ENCODE peak calls at places on chromosomes 13 and 19, in six cellular contexts. One of them, this sample, is unnamed.

GRCh38 chr19:42421591-42422031 is 5.6 kb downstream of the LIPE start:
- DNase-seq in kidney epithelial cell: no peak
- DNase-seq in fibroblast of pulmonary artery: no peak
- DNase-seq in body of pancreas: peak
- DNase-seq in astrocyte of the spinal cord: no peak
- DNase-seq in Caco-2: no peak
- DNase-seq in this sample: no peak

GRCh38 chr19:5964816-5965565 is 12.9 kb downstream of the RANBP3 start:
- DNase-seq in kidney epithelial cell: no peak
- DNase-seq in fibroblast of pulmonary artery: no peak
- DNase-seq in body of pancreas: no peak
- DNase-seq in astrocyte of the spinal cord: no peak
- DNase-seq in Caco-2: no peak
- DNase-seq in this sample: no peak

GRCh38 chr13:33184131-33184485 is 101.4 kb downstream of the STARD13 start:
- DNase-seq in kidney epithelial cell: no peak
- DNase-seq in fibroblast of pulmonary artery: no peak
- DNase-seq in body of pancreas: no peak
- DNase-seq in astrocyte of the spinal cord: peak
- DNase-seq in Caco-2: no peak
- DNase-seq in this sample: no peak

GRCh38 chr19:8208710-8209110 is 460 bp upstream of the CERS4 start:
- DNase-seq in kidney epithelial cell: no peak
- DNase-seq in fibroblast of pulmonary artery: no peak
- DNase-seq in body of pancreas: no peak
- DNase-seq in astrocyte of the spinal cord: no peak
- DNase-seq in Caco-2: no peak
- DNase-seq in this sample: no peak

GRCh38 chr13:103812966-103813365 is 746.7 kb upstream of the SLC10A2 start:
- DNase-seq in kidney epithelial cell: no peak
- DNase-seq in fibroblast of pulmonary artery: peak
- DNase-seq in body of pancreas: no peak
- DNase-seq in astrocyte of the spinal cord: peak
- DNase-seq in Caco-2: no peak
- DNase-seq in this sample: no peak

GRCh38 chr13:21672811-21673591 is 2.1 kb downstream of the FGF9 start:
- DNase-seq in kidney epithelial cell: no peak
- DNase-seq in fibroblast of pulmonary artery: no peak
- DNase-seq in body of pancreas: peak
- DNase-seq in astrocyte of the spinal cord: no peak
- DNase-seq in Caco-2: no peak
- DNase-seq in this sample: no peak

GRCh38 chr19:7554565-7554964 is 19.0 kb downstream of the PNPLA6 start:
- DNase-seq in kidney epithelial cell: no peak
- DNase-seq in fibroblast of pulmonary artery: no peak
- DNase-seq in body of pancreas: no peak
- DNase-seq in astrocyte of the spinal cord: no peak
- DNase-seq in Caco-2: no peak
- DNase-seq in this sample: no peak

GRCh38 chr19:7679017-7679720 is 1.5 kb upstream of the TRAPPC5 start:
- DNase-seq in kidney epithelial cell: no peak
- DNase-seq in fibroblast of pulmonary artery: no peak
- DNase-seq in body of pancreas: peak
- DNase-seq in astrocyte of the spinal cord: no peak
- DNase-seq in Caco-2: peak
- DNase-seq in this sample: no peak

GRCh38 chr13:80873589-80873988 is 532.7 kb upstream of the SPRY2 start:
- DNase-seq in kidney epithelial cell: no peak
- DNase-seq in fibroblast of pulmonary artery: no peak
- DNase-seq in body of pancreas: no peak
- DNase-seq in astrocyte of the spinal cord: no peak
- DNase-seq in Caco-2: no peak
- DNase-seq in this sample: no peak

GRCh38 chr19:45304141-45304926 is 18.3 kb downstream of the CKM start:
- DNase-seq in kidney epithelial cell: no peak
- DNase-seq in fibroblast of pulmonary artery: no peak
- DNase-seq in body of pancreas: no peak
- DNase-seq in astrocyte of the spinal cord: no peak
- DNase-seq in Caco-2: no peak
- DNase-seq in this sample: no peak

GRCh38 chr19:44019498-44019897 is 5.7 kb upstream of the ZNF222 start:
- DNase-seq in kidney epithelial cell: no peak
- DNase-seq in fibroblast of pulmonary artery: no peak
- DNase-seq in body of pancreas: no peak
- DNase-seq in astrocyte of the spinal cord: no peak
- DNase-seq in Caco-2: no peak
- DNase-seq in this sample: no peak

GRCh38 chr13:26128676-26129075 is 76.9 kb upstream of the SHISA2 start:
- DNase-seq in kidney epithelial cell: no peak
- DNase-seq in fibroblast of pulmonary artery: no peak
- DNase-seq in body of pancreas: no peak
- DNase-seq in astrocyte of the spinal cord: no peak
- DNase-seq in Caco-2: no peak
- DNase-seq in this sample: no peak

GRCh38 chr19:45901912-45902650 is at the start of gene MYPOP:
- DNase-seq in kidney epithelial cell: no peak
- DNase-seq in fibroblast of pulmonary artery: no peak
- DNase-seq in body of pancreas: no peak
- DNase-seq in astrocyte of the spinal cord: no peak
- DNase-seq in Caco-2: no peak
- DNase-seq in this sample: no peak

GRCh38 chr19:12880551-12881171 is 588 bp downstream of the DNASE2 start:
- DNase-seq in kidney epithelial cell: no peak
- DNase-seq in fibroblast of pulmonary artery: peak
- DNase-seq in body of pancreas: peak
- DNase-seq in astrocyte of the spinal cord: no peak
- DNase-seq in Caco-2: no peak
- DNase-seq in this sample: no peak

GRCh38 chr13:24511019-24511823 is 1.4 kb downstream of the PARP4 start:
- DNase-seq in kidney epithelial cell: peak
- DNase-seq in fibroblast of pulmonary artery: peak
- DNase-seq in body of pancreas: peak
- DNase-seq in astrocyte of the spinal cord: peak
- DNase-seq in Caco-2: no peak
- DNase-seq in this sample: no peak

GRCh38 chr19:32498641-32499200 is 82.3 kb upstream of the PDCD5 start:
- DNase-seq in kidney epithelial cell: no peak
- DNase-seq in fibroblast of pulmonary artery: no peak
- DNase-seq in body of pancreas: no peak
- DNase-seq in astrocyte of the spinal cord: peak
- DNase-seq in Caco-2: no peak
- DNase-seq in this sample: no peak

GRCh38 chr19:17254636-17255035 is 8.9 kb upstream of the NR2F6 start:
- DNase-seq in kidney epithelial cell: no peak
- DNase-seq in fibroblast of pulmonary artery: no peak
- DNase-seq in body of pancreas: no peak
- DNase-seq in astrocyte of the spinal cord: no peak
- DNase-seq in Caco-2: no peak
- DNase-seq in this sample: no peak

GRCh38 chr19:21210037-21210621 is 68.3 kb downstream of the ZNF431 start:
- DNase-seq in kidney epithelial cell: no peak
- DNase-seq in fibroblast of pulmonary artery: no peak
- DNase-seq in body of pancreas: no peak
- DNase-seq in astrocyte of the spinal cord: no peak
- DNase-seq in Caco-2: peak
- DNase-seq in this sample: no peak

GRCh38 chr13:60169239-60170031 is 5.7 kb upstream of the DIAPH3 start:
- DNase-seq in kidney epithelial cell: no peak
- DNase-seq in fibroblast of pulmonary artery: no peak
- DNase-seq in body of pancreas: no peak
- DNase-seq in astrocyte of the spinal cord: no peak
- DNase-seq in Caco-2: no peak
- DNase-seq in this sample: no peak

GRCh38 chr13:48640767-48641166 is 13.0 kb upstream of the CYSLTR2 start:
- DNase-seq in kidney epithelial cell: no peak
- DNase-seq in fibroblast of pulmonary artery: no peak
- DNase-seq in body of pancreas: no peak
- DNase-seq in astrocyte of the spinal cord: no peak
- DNase-seq in Caco-2: no peak
- DNase-seq in this sample: no peak

GRCh38 chr19:41324921-41325639 is 15.1 kb downstream of the CCDC97 start:
- DNase-seq in kidney epithelial cell: no peak
- DNase-seq in fibroblast of pulmonary artery: peak
- DNase-seq in body of pancreas: peak
- DNase-seq in astrocyte of the spinal cord: peak
- DNase-seq in Caco-2: no peak
- DNase-seq in this sample: no peak

GRCh38 chr13:113393572-113394503 is 29.9 kb upstream of the GRTP1 start:
- DNase-seq in kidney epithelial cell: no peak
- DNase-seq in fibroblast of pulmonary artery: peak
- DNase-seq in body of pancreas: peak
- DNase-seq in astrocyte of the spinal cord: peak
- DNase-seq in Caco-2: peak
- DNase-seq in this sample: peak

GRCh38 chr13:62919491-62919890 is 1503.8 kb upstream of the PCDH20 start:
- DNase-seq in kidney epithelial cell: no peak
- DNase-seq in fibroblast of pulmonary artery: no peak
- DNase-seq in body of pancreas: no peak
- DNase-seq in astrocyte of the spinal cord: no peak
- DNase-seq in Caco-2: no peak
- DNase-seq in this sample: no peak

GRCh38 chr19:27971071-27971470 is 1241.9 kb downstream of the UQCRFS1 start:
- DNase-seq in kidney epithelial cell: peak
- DNase-seq in fibroblast of pulmonary artery: peak
- DNase-seq in body of pancreas: no peak
- DNase-seq in astrocyte of the spinal cord: no peak
- DNase-seq in Caco-2: peak
- DNase-seq in this sample: no peak

GRCh38 chr19:51377422-51377821 is 5.0 kb upstream of the NKG7 start:
- DNase-seq in kidney epithelial cell: no peak
- DNase-seq in fibroblast of pulmonary artery: no peak
- DNase-seq in body of pancreas: no peak
- DNase-seq in astrocyte of the spinal cord: no peak
- DNase-seq in Caco-2: no peak
- DNase-seq in this sample: no peak

GRCh38 chr19:35315883-35316282 is 13.1 kb upstream of the CD22 start:
- DNase-seq in kidney epithelial cell: no peak
- DNase-seq in fibroblast of pulmonary artery: no peak
- DNase-seq in body of pancreas: no peak
- DNase-seq in astrocyte of the spinal cord: no peak
- DNase-seq in Caco-2: no peak
- DNase-seq in this sample: no peak
- TF ChIP-seq CTCF in kidney epithelial cell: no peak
- TF ChIP-seq CTCF in fibroblast of pulmonary artery: no peak
- TF ChIP-seq CTCF in body of pancreas: no peak
- TF ChIP-seq CTCF in astrocyte of the spinal cord: no peak
- TF ChIP-seq CTCF in Caco-2: no peak
- TF ChIP-seq CTCF in this sample: no peak

GRCh38 chr19:19485998-19486290 is 29.4 kb downstream of the TSSK6 start:
- DNase-seq in kidney epithelial cell: no peak
- DNase-seq in fibroblast of pulmonary artery: no peak
- DNase-seq in body of pancreas: no peak
- DNase-seq in astrocyte of the spinal cord: no peak
- DNase-seq in Caco-2: no peak
- DNase-seq in this sample: no peak

GRCh38 chr19:19486343-19487076 is 28.8 kb downstream of the TSSK6 start:
- DNase-seq in kidney epithelial cell: no peak
- DNase-seq in fibroblast of pulmonary artery: no peak
- DNase-seq in body of pancreas: no peak
- DNase-seq in astrocyte of the spinal cord: no peak
- DNase-seq in Caco-2: no peak
- DNase-seq in this sample: no peak

GRCh38 chr19:19485161-19485997 is 30.0 kb downstream of the TSSK6 start:
- DNase-seq in kidney epithelial cell: no peak
- DNase-seq in fibroblast of pulmonary artery: peak
- DNase-seq in body of pancreas: no peak
- DNase-seq in astrocyte of the spinal cord: peak
- DNase-seq in Caco-2: no peak
- DNase-seq in this sample: no peak

GRCh38 chr19:19480688-19481087 is 34.7 kb downstream of the TSSK6 start:
- DNase-seq in kidney epithelial cell: no peak
- DNase-seq in fibroblast of pulmonary artery: no peak
- DNase-seq in body of pancreas: no peak
- DNase-seq in astrocyte of the spinal cord: peak
- DNase-seq in Caco-2: no peak
- DNase-seq in this sample: no peak

GRCh38 chr19:19482785-19483625 is 32.3 kb downstream of the TSSK6 start:
- DNase-seq in kidney epithelial cell: no peak
- DNase-seq in fibroblast of pulmonary artery: no peak
- DNase-seq in body of pancreas: no peak
- DNase-seq in astrocyte of the spinal cord: no peak
- DNase-seq in Caco-2: no peak
- DNase-seq in this sample: no peak
- TF ChIP-seq CTCF in kidney epithelial cell: no peak
- TF ChIP-seq CTCF in fibroblast of pulmonary artery: no peak
- TF ChIP-seq CTCF in body of pancreas: no peak
- TF ChIP-seq CTCF in astrocyte of the spinal cord: no peak
- TF ChIP-seq CTCF in Caco-2: no peak
- TF ChIP-seq CTCF in this sample: no peak

DNA sequence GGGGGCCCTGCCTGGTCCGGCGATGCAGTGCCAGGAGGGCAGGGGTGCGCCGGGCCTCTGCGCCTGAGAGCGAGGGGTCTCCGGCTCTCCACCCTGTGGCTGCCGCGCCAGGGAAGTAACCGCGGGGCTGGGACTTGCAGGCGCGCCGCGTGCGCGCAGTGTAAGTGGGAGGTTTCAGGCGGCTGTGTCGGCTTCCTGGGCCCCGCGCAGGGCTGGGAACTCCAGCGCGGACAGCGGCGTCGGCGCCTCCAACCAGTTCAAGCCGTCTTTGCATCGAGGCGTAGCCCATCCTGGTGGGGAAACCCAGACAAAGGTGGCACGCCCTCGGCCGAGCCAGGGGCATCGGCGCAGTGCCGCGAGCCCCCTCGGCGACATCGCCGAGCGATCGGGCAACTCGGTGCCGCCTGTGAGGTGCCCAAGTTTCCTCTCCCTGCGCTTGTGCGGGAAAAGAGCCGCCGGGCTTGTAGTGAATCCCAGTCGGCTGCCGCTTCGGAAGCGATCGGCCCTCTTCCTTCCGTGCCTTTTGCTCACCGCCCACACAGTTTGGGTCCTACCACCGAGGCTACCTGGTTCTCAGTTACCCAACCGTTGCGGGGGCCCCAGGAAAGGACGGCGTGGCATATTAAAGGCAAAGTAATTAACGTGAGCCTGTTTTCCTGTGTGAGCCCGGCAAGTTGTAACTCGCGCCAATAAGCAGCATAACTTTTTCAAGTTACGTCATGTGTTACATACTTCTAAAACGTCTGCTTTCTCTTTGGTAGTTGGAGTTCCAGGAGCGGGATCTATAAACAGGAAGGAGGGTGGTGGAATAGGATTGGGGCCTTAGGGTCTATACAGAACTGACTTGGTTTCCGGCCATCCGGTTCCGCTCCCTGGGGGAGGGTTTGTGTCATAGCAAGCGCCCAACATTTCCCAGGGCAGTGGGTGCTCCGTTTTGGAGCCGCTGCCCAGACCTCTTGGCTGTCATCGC is 1.2 kb downstream of the LRCH1 start:
- DNase-seq in kidney epithelial cell: no peak
- DNase-seq in fibroblast of pulmonary artery: peak
- DNase-seq in body of pancreas: peak
- DNase-seq in astrocyte of the spinal cord: peak
- DNase-seq in Caco-2: peak
- DNase-seq in this sample: peak
- TF ChIP-seq CTCF in kidney epithelial cell: peak
- TF ChIP-seq CTCF in fibroblast of pulmonary artery: peak
- TF ChIP-seq CTCF in body of pancreas: peak
- TF ChIP-seq CTCF in astrocyte of the spinal cord: peak
- TF ChIP-seq CTCF in Caco-2: peak
- TF ChIP-seq CTCF in this sample: peak

GRCh38 chr19:48338802-48339660 is 13.7 kb downstream of the EMP3 start:
- DNase-seq in kidney epithelial cell: no peak
- DNase-seq in fibroblast of pulmonary artery: no peak
- DNase-seq in body of pancreas: no peak
- DNase-seq in astrocyte of the spinal cord: no peak
- DNase-seq in Caco-2: no peak
- DNase-seq in this sample: no peak
- TF ChIP-seq CTCF in kidney epithelial cell: no peak
- TF ChIP-seq CTCF in fibroblast of pulmonary artery: no peak
- TF ChIP-seq CTCF in body of pancreas: no peak
- TF ChIP-seq CTCF in astrocyte of the spinal cord: no peak
- TF ChIP-seq CTCF in Caco-2: no peak
- TF ChIP-seq CTCF in this sample: no peak

This sample was measured in chondrocyte.